ENCODE peak calls at places on chromosomes 2 and 18, in seven cellular contexts. S is NCI-H1436; A is stimulated activated CD8-positive, alpha-beta memory T cell treated with anti-CD3 and anti-CD28 coated beads, Interleukin-4, amount 100 ng/mL, for 1 hour; T is SK-MEL-5; O is epithelial cell of esophagus; B is activated CD8-positive, alpha-beta T cell treated with anti-CD3 and anti-CD28 coated beads for 36 hours; D is substantia nigra. H is an unnamed sample.

GRCh38 chr18:48826271-48826670 is 124.5 kb downstream of the SMAD7 start:
- DNase-seq in S (no peak), A (no peak), T (no peak), O (no peak), B (no peak), D (no peak), H (no peak)

GRCh38 chr2:239519081-239519920 is 118.5 kb upstream of the HDAC4 start:
- DNase-seq in S (no peak), A (no peak), T (no peak), O (no peak), B (no peak), D (no peak), H (no peak)

GRCh38 chr2:203040966-203041521 is 26.4 kb downstream of the NBEAL1 start:
- DNase-seq in S (no peak), A (no peak), T (no peak), O (no peak), B (no peak), D (no peak), H (no peak)

GRCh38 chr2:241817126-241817820 is 8.3 kb downstream of the NEU4 start:
- DNase-seq in S (no peak), A (no peak), T (no peak), O (no peak), B (no peak), D (no peak), H (no peak)

GRCh38 chr2:205868773-205869333 is 186.6 kb downstream of the NRP2 start:
- DNase-seq in S (no peak), A (no peak), T (no peak), O (peak), B (peak), D (no peak), H (no peak)

GRCh38 chr2:74092236-74092635 is 55.5 kb downstream of the BOLA3 start:
- DNase-seq in S (no peak), A (no peak), T (no peak), O (peak), B (no peak), D (no peak), H (no peak)

GRCh38 chr2:63950414-63950813 is 68.8 kb downstream of the VPS54 start:
- DNase-seq in S (no peak), A (no peak), T (no peak), O (no peak), B (no peak), D (no peak), H (no peak)

GRCh38 chr2:121356058-121356640 is 71.1 kb upstream of the TFCP2L1 start:
- DNase-seq in S (peak), A (no peak), T (peak), O (peak), B (peak), D (no peak), H (peak)

GRCh38 chr2:133633309-133633708 is 65.0 kb upstream of the NCKAP5 start:
- DNase-seq in S (no peak), A (no peak), T (no peak), O (no peak), B (no peak), D (no peak), H (no peak)

GRCh38 chr2:1665761-1666505 is 78.4 kb downstream of the PXDN start:
- DNase-seq in S (no peak), A (no peak), T (no peak), O (no peak), B (no peak), D (no peak), H (no peak)

GRCh38 chr2:68726608-68727367 is 7.8 kb upstream of the ARHGAP25 start:
- DNase-seq in S (no peak), A (peak), T (no peak), O (peak), B (peak), D (no peak), H (no peak)

GRCh38 chr2:186979439-186980116 is 130.6 kb upstream of the ZSWIM2 start:
- DNase-seq in S (no peak), A (no peak), T (no peak), O (no peak), B (no peak), D (no peak), H (no peak)

GRCh38 chr2:179650420-179650819 is 211.0 kb downstream of the ZNF385B start:
- DNase-seq in S (no peak), A (no peak), T (no peak), O (no peak), B (no peak), D (no peak), H (no peak)

GRCh38 chr18:55879331-55879730 is 291.3 kb upstream of the TCF4 start:
- DNase-seq in S (no peak), A (no peak), T (no peak), O (no peak), B (no peak), D (no peak), H (no peak)

GRCh38 chr18:74485860-74486849 is 10.0 kb upstream of the CNDP2 start:
- DNase-seq in S (no peak), A (no peak), T (no peak), O (no peak), B (no peak), D (no peak), H (no peak)

GRCh38 chr2:235088608-235089020 is 136.8 kb downstream of the SH3BP4 start:
- DNase-seq in S (no peak), A (no peak), T (peak), O (no peak), B (no peak), D (no peak), H (no peak)

GRCh38 chr2:112600634-112601033 is 16.2 kb downstream of the CHCHD5 start:
- DNase-seq in S (no peak), A (no peak), T (no peak), O (no peak), B (no peak), D (no peak), H (no peak)

GRCh38 chr2:19408592-19408991 is 50.2 kb upstream of the OSR1 start:
- DNase-seq in S (no peak), A (no peak), T (peak), O (no peak), B (no peak), D (no peak), H (no peak)

GRCh38 chr2:177171418-177171865 is 41.2 kb upstream of the HNRNPA3 start:
- DNase-seq in S (no peak), A (no peak), T (no peak), O (peak), B (no peak), D (no peak), H (no peak)

GRCh38 chr2:206158563-206159345 is 490 bp downstream of the NDUFS1 start:
- DNase-seq in S (no peak), A (no peak), T (peak), O (peak), B (no peak), D (no peak), H (no peak)

H was measured in endothelial cell.